ENCODE peak calls at places on chromosome 4, in eight cellular contexts. M is lung; V is Karpas-422; F is iPS DF 6.9; I is heart right ventricle; G is CD8-positive, alpha-beta memory T cell; H is dorsolateral prefrontal cortex; D is mammary epithelial cell. J is an unnamed sample.

GRCh38 chr4:113872426-113873260 is 106.8 kb downstream of the ARSJ start:
- DNase-seq in M (no peak), V (no peak), F (no peak), I (no peak), G (no peak), H (peak; percentile 30), D (no peak), J (no peak)

GRCh38 chr4:13483142-13484044 is 747 bp downstream of the RAB28 start:
- DNase-seq in M (peak; percentile 46), V (peak; percentile 77), F (no peak), I (no peak), G (peak; percentile 3), H (peak; percentile 31), D (peak; percentile 73), J (no peak)

GRCh38 chr4:15466596-15466995 is 3.1 kb upstream of the CC2D2A start:
- DNase-seq in M (no peak), V (no peak), F (no peak), I (no peak), G (no peak), H (no peak), D (no peak), J (no peak)

GRCh38 chr4:190014771-190015537 is 12.1 kb downstream of the FRG2 start:
- DNase-seq in M (no peak), V (no peak), F (no peak), I (no peak), G (no peak), H (no peak), D (no peak), J (no peak)

GRCh38 chr4:25347473-25347872 is 29.6 kb upstream of the ANAPC4 start:
- DNase-seq in M (no peak), V (no peak), F (no peak), I (no peak), G (no peak), H (no peak), D (no peak), J (no peak)

GRCh38 chr4:124061413-124061812 is 651.1 kb downstream of the ANKRD50 start:
- DNase-seq in M (no peak), V (no peak), F (no peak), I (no peak), G (no peak), H (no peak), D (peak; percentile 52), J (no peak)

GRCh38 chr4:52059372-52059771 is 8.3 kb downstream of the SPATA18 start:
- DNase-seq in M (no peak), V (no peak), F (no peak), I (no peak), G (no peak), H (no peak), D (peak; percentile 86), J (no peak)

GRCh38 chr4:78441786-78442185 is 109.8 kb upstream of the ANXA3 start:
- DNase-seq in M (no peak), V (no peak), F (no peak), I (no peak), G (no peak), H (no peak), D (no peak), J (no peak)

GRCh38 chr4:169410839-169411770 is 140.3 kb upstream of the SH3RF1 start:
- DNase-seq in M (no peak), V (peak; percentile 50), F (no peak), I (no peak), G (peak; percentile 15), H (no peak), D (peak; percentile 74), J (no peak)

GRCh38 chr4:56099378-56099786 is 150.6 kb downstream of the CEP135 start:
- DNase-seq in M (no peak), V (no peak), F (no peak), I (no peak), G (no peak), H (peak; percentile 3), D (peak; percentile 43), J (no peak)

GRCh38 chr4:177127658-177128057 is 182.0 kb upstream of the NEIL3 start:
- DNase-seq in M (no peak), V (no peak), F (no peak), I (no peak), G (no peak), H (no peak), D (peak; percentile 56), J (no peak)

GRCh38 chr4:10063544-10064300 is 42.4 kb upstream of the SLC2A9 start:
- DNase-seq in M (peak; percentile 43), V (no peak), F (peak; percentile 25), I (peak; percentile 53), G (no peak), H (peak; percentile 65), D (peak; percentile 70), J (peak; percentile 84)

GRCh38 chr4:152850377-152850776 is 70.6 kb downstream of the ARFIP1 start:
- DNase-seq in M (peak; percentile 70), V (peak; percentile 73), F (peak; percentile 73), I (no peak), G (no peak), H (no peak), D (peak; percentile 83), J (no peak)

GRCh38 chr4:74328501-74328900 is 20.2 kb downstream of the EPGN start:
- DNase-seq in M (no peak), V (no peak), F (no peak), I (no peak), G (no peak), H (no peak), D (peak; percentile 39), J (no peak)

GRCh38 chr4:94406668-94407437 is 44.9 kb upstream of the PDLIM5 start:
- DNase-seq in M (peak; percentile 62), V (peak; percentile 88), F (peak; percentile 80), I (peak; percentile 21), G (peak; percentile 33), H (peak; percentile 19), D (peak; percentile 59), J (peak; percentile 34)

GRCh38 chr4:152243890-152244595 is 291.8 kb downstream of the FBXW7 start:
- DNase-seq in M (peak; percentile 53), V (no peak), F (no peak), I (no peak), G (no peak), H (no peak), D (no peak), J (no peak)

DNA sequence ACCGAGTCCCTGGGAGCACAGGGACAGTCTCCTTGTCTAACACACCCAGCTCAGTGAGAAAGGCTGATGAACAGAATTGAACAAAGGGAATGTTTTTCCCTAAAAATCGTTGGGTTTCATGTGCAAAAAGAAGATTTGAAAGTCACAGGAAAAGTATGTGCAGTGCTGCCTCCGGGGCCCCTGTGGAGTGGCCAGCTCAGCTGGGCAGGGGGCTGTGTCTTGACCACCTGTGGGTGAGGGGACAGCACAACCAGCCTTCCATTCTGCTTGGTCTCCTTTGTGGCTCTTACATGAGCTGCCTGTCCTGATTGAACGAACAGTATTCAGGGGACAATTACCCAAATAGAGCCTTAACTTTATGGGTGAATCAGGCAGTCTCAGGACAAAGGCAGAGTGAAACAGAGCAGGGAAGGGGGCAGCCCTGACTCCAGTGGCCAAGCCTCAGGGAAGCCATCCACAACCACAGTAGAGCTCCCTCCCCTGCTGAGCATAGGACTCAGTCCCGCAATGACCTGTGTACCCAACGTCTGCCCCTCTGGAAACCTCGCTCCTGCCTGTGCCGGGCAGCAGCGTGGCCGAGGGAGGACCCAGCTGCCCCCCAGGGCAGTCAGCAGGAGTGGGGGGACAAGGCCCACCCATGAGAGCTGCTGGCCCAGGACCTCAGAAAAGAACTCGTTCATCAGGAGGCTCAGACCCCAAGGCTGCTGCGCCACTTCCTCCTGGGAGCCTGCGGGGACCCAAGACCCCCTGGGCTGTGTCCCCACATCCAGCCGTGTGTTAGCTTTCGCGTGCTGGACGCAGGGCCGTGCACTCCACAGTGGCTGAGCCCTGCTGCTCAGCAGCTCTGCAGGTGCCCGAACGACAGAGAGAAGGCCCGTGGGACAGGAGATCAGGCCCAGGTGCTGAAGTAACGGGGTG is 59.6 kb upstream of the MXD4 start:
- DNase-seq in M (peak; percentile 24), V (no peak), F (no peak), I (no peak), G (no peak), H (no peak), D (no peak), J (no peak)
- H3K27ac ChIP-seq in M (no peak overlapping the region), V (no peak overlapping the region), F (no peak overlapping the region), I (no peak overlapping the region), G (no peak overlapping the region), H (no peak overlapping the region), D (no peak overlapping the region), J (no peak overlapping the region)

DNA sequence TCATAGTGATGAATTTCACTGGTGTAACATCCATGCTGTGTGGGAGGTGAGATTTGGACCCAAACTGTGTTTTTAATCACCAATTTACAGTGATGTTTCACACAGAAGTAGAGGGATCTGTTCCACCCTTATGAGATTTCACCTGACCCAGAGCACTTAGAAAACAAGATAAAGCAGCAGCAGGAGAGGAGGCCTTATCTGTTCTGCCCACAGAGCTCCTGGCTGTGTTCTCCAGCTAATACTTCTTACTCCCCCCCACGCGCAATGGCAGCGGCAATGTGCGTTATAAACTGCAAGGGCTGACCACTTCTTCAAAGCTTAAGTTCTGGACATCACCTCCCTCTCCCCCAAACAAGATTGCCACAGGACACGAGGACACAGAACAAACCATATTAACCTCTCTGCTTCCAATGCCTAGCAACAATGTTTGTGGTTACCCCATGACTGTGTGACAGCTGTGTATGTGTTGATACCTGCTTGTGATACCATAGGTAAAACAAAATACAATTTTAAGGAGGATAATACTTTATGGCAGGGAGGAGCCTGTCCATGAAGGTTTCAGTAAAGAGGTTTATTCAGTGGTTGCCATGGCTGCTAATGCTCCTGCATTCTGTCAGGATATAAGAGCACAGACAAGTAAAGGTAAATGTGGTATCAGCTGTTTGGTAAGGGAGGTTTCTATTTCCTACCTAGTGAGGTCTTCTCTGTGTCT is 210.1 kb downstream of the SOWAHB start:
- DNase-seq in M (no peak), V (no peak), F (no peak), I (no peak), G (no peak), H (peak; percentile 37), D (peak; percentile 62), J (no peak)
- H3K27ac ChIP-seq in M (no peak overlapping the region), V (no peak overlapping the region), F (no peak overlapping the region), I (no peak overlapping the region), G (no peak overlapping the region), H (no peak overlapping the region), D (peak overlapping the region; percentile 91), J (no peak overlapping the region)

DNA sequence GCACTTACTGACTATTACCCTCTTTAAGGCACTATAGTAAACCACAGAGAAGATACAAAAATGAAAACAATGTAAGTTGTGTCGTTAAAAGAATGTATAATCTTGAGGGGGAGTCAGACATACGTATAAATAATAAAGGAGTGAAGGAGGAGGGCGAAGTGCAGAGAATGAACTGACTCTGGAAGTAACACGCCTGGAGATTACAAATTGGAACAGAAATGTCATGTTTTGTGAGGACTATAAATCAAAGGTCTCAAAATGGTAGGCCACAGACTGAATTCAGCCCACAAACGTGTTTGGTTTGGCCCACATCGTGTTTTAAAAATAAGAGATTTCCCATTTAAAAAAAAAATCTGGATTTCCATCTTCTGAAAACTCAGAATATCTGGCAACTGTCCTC is 31.7 kb upstream of the COL25A1 start:
- DNase-seq in M (no peak), V (no peak), F (no peak), I (no peak), G (no peak), H (no peak), D (no peak), J (no peak)
- H3K27ac ChIP-seq in M (no peak overlapping the region), V (no peak overlapping the region), F (no peak overlapping the region), I (no peak overlapping the region), G (no peak overlapping the region), H (no peak overlapping the region), D (no peak overlapping the region), J (no peak overlapping the region)

DNA sequence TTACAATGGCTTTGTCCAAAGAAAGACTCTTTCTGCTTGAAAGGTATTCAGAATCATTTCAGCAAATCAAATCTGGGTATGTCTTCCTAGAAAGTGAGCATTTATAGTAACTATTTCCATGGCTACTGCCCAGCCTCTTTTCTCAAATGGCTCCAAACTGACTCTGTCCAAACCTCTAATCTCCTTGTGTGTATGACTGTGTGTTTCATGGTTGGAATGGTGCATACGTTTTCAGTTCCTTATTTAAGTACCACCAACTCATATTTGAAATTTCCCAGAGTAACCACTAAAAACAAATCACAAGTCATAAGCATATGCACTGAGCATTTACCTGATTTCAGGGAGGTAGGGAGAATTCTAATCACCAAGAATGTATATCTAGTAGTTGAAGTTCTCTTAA is 106.0 kb downstream of the TMEM144 start:
- DNase-seq in M (no peak), V (no peak), F (no peak), I (no peak), G (no peak), H (no peak), D (no peak), J (no peak)
- H3K27ac ChIP-seq in M (no peak overlapping the region), V (no peak overlapping the region), F (no peak overlapping the region), I (no peak overlapping the region), G (no peak overlapping the region), H (no peak overlapping the region), D (no peak overlapping the region), J (no peak overlapping the region)

J was measured in caudate nucleus.